ENCODE peak calls at places on chromosomes 7 and 10, in six cellular contexts. One of them, this sample, is unnamed.

GRCh38 chr10:125333209-125333591 is 172.8 kb upstream of the CTBP2 start:
- DNase-seq in upper lobe of left lung: no peak
- DNase-seq in GM12891: no peak
- DNase-seq in NB4: no peak
- DNase-seq in HCT116: no peak
- DNase-seq in ovary: no peak
- DNase-seq in this sample: no peak

GRCh38 chr7:103524042-103524907 is 78.3 kb upstream of the SLC26A5 start:
- DNase-seq in NB4: peak
- DNase-seq in upper lobe of left lung: no peak
- DNase-seq in HCT116: peak
- DNase-seq in ovary: no peak
- DNase-seq in GM12891: no peak
- DNase-seq in this sample: no peak

GRCh38 chr10:70302292-70302691 is 18.5 kb upstream of the NPFFR1 start:
- DNase-seq in HCT116: no peak
- DNase-seq in ovary: peak
- DNase-seq in NB4: peak
- DNase-seq in upper lobe of left lung: no peak
- DNase-seq in GM12891: no peak
- DNase-seq in this sample: no peak

GRCh38 chr7:47584128-47584865 is 2.4 kb upstream of the TNS3 start:
- DNase-seq in upper lobe of left lung: no peak
- DNase-seq in HCT116: no peak
- DNase-seq in GM12891: no peak
- DNase-seq in ovary: peak
- DNase-seq in NB4: no peak
- DNase-seq in this sample: no peak

GRCh38 chr7:106536079-106536478 is 124.9 kb downstream of the CCDC71L start:
- DNase-seq in GM12891: no peak
- DNase-seq in upper lobe of left lung: no peak
- DNase-seq in HCT116: no peak
- DNase-seq in ovary: no peak
- DNase-seq in NB4: no peak
- DNase-seq in this sample: no peak

GRCh38 chr10:132319853-132320669 is 11.9 kb upstream of the LRRC27 start:
- DNase-seq in GM12891: peak
- DNase-seq in ovary: peak
- DNase-seq in upper lobe of left lung: no peak
- DNase-seq in HCT116: no peak
- DNase-seq in NB4: peak
- DNase-seq in this sample: no peak

GRCh38 chr10:50540069-50540825 is 83.5 kb downstream of the SGMS1 start:
- DNase-seq in NB4: peak
- DNase-seq in ovary: no peak
- DNase-seq in upper lobe of left lung: no peak
- DNase-seq in GM12891: no peak
- DNase-seq in HCT116: no peak
- DNase-seq in this sample: no peak

GRCh38 chr10:51965451-51965850 is 266.1 kb upstream of the CSTF2T start:
- DNase-seq in upper lobe of left lung: no peak
- DNase-seq in NB4: no peak
- DNase-seq in ovary: no peak
- DNase-seq in HCT116: no peak
- DNase-seq in GM12891: no peak
- DNase-seq in this sample: no peak

GRCh38 chr7:140512317-140513000 is 33.2 kb upstream of the MKRN1 start:
- DNase-seq in HCT116: peak
- DNase-seq in NB4: no peak
- DNase-seq in upper lobe of left lung: peak
- DNase-seq in ovary: peak
- DNase-seq in GM12891: no peak
- DNase-seq in this sample: peak

GRCh38 chr7:153835104-153835503 is 217.1 kb upstream of the DPP6 start:
- DNase-seq in ovary: no peak
- DNase-seq in HCT116: no peak
- DNase-seq in NB4: peak
- DNase-seq in GM12891: no peak
- DNase-seq in upper lobe of left lung: no peak
- DNase-seq in this sample: no peak

GRCh38 chr10:72309290-72310240 is 35.8 kb downstream of the DDIT4 start:
- DNase-seq in GM12891: no peak
- DNase-seq in ovary: peak
- DNase-seq in NB4: peak
- DNase-seq in upper lobe of left lung: peak
- DNase-seq in HCT116: no peak
- DNase-seq in this sample: peak

GRCh38 chr7:41912426-41912825 is 209.5 kb upstream of the INHBA start:
- DNase-seq in upper lobe of left lung: no peak
- DNase-seq in ovary: no peak
- DNase-seq in HCT116: no peak
- DNase-seq in GM12891: no peak
- DNase-seq in NB4: no peak
- DNase-seq in this sample: no peak

GRCh38 chr10:59257224-59257623 is 80.8 kb downstream of the PHYHIPL start:
- DNase-seq in GM12891: no peak
- DNase-seq in ovary: no peak
- DNase-seq in HCT116: no peak
- DNase-seq in upper lobe of left lung: no peak
- DNase-seq in NB4: no peak
- DNase-seq in this sample: no peak

GRCh38 chr10:8712653-8713052 is 658.2 kb downstream of the GATA3 start:
- DNase-seq in HCT116: no peak
- DNase-seq in ovary: no peak
- DNase-seq in NB4: no peak
- DNase-seq in GM12891: no peak
- DNase-seq in upper lobe of left lung: no peak
- DNase-seq in this sample: no peak

GRCh38 chr7:81637527-81637926 is 132.3 kb downstream of the HGF start:
- DNase-seq in ovary: no peak
- DNase-seq in upper lobe of left lung: no peak
- DNase-seq in GM12891: no peak
- DNase-seq in NB4: no peak
- DNase-seq in HCT116: no peak
- DNase-seq in this sample: no peak

GRCh38 chr10:338176-339037 is 203.2 kb downstream of the ZMYND11 start:
- DNase-seq in upper lobe of left lung: no peak
- DNase-seq in ovary: no peak
- DNase-seq in HCT116: no peak
- DNase-seq in NB4: no peak
- DNase-seq in GM12891: no peak
- DNase-seq in this sample: no peak

GRCh38 chr7:102284399-102284798 is 2.3 kb upstream of the SH2B2 start:
- DNase-seq in HCT116: no peak
- DNase-seq in NB4: no peak
- DNase-seq in ovary: no peak
- DNase-seq in GM12891: no peak
- DNase-seq in upper lobe of left lung: no peak
- DNase-seq in this sample: peak

GRCh38 chr10:27240212-27240890 is at the start of gene ACBD5:
- DNase-seq in upper lobe of left lung: peak
- DNase-seq in NB4: peak
- DNase-seq in GM12891: no peak
- DNase-seq in HCT116: no peak
- DNase-seq in ovary: peak
- DNase-seq in this sample: peak
- TF ChIP-seq POLR2A in upper lobe of left lung: peak
- TF ChIP-seq POLR2A in NB4: no peak
- TF ChIP-seq POLR2A in GM12891: no peak
- TF ChIP-seq POLR2A in HCT116: no peak
- TF ChIP-seq POLR2A in ovary: peak
- TF ChIP-seq POLR2A in this sample: peak

DNA sequence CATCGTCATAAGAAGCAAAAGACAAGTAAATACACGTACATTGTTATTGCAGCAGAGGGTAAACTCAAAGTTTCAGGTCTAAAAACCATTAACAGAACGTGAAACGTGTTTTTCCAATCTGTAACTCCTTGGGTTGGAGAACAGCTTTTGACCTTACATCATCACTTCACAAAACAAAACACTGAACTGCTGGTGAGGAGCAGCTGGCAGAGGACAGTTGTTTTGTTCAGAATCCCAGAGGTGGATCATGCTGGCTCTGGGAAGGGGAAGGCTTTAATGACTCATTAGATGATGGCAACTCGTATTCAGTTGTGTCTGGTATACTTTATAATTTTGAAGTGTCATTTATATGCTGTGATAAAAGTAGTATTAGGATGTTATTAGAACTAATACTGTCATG is 923.0 kb upstream of the CELF2 start:
- DNase-seq in upper lobe of left lung: no peak
- DNase-seq in NB4: no peak
- DNase-seq in GM12891: no peak
- DNase-seq in ovary: no peak
- DNase-seq in HCT116: no peak
- DNase-seq in this sample: no peak
- TF ChIP-seq POLR2A in upper lobe of left lung: no peak
- TF ChIP-seq POLR2A in NB4: no peak
- TF ChIP-seq POLR2A in GM12891: no peak
- TF ChIP-seq POLR2A in ovary: no peak
- TF ChIP-seq POLR2A in HCT116: no peak
- TF ChIP-seq POLR2A in this sample: no peak

DNA sequence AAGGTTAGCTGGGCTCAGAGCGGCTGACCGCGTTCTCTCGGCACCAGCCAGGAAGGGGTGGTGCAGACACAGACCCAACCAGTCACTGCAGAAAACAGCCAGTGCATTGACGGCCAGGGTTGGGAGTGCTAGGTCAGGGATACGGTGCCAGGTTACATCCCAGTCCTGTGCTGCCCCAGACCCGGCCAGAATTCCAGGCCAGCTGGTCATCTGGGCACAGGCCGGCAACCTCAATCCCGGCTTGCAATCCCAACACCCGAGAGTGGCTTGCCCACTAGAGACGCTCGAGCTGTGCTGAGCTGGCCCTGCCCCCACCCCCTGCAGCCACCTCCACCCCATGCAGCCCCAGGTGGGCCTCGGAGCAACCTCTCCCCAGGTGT is 3.8 kb downstream of the PRAP1 start:
- DNase-seq in GM12891: no peak
- DNase-seq in HCT116: no peak
- DNase-seq in upper lobe of left lung: no peak
- DNase-seq in ovary: no peak
- DNase-seq in NB4: no peak
- DNase-seq in this sample: no peak
- TF ChIP-seq POLR2A in GM12891: no peak
- TF ChIP-seq POLR2A in HCT116: no peak
- TF ChIP-seq POLR2A in upper lobe of left lung: no peak
- TF ChIP-seq POLR2A in ovary: no peak
- TF ChIP-seq POLR2A in NB4: peak
- TF ChIP-seq POLR2A in this sample: no peak

GRCh38 chr7:133297093-133297492 is 44.2 kb downstream of the EXOC4 start:
- DNase-seq in ovary: no peak
- DNase-seq in NB4: no peak
- DNase-seq in GM12891: no peak
- DNase-seq in HCT116: no peak
- DNase-seq in upper lobe of left lung: no peak
- DNase-seq in this sample: no peak
- TF ChIP-seq POLR2A in ovary: no peak
- TF ChIP-seq POLR2A in NB4: no peak
- TF ChIP-seq POLR2A in GM12891: no peak
- TF ChIP-seq POLR2A in HCT116: no peak
- TF ChIP-seq POLR2A in upper lobe of left lung: no peak
- TF ChIP-seq POLR2A in this sample: no peak